ENCODE peak calls at places on chromosomes 2 and 18, in four cellular contexts. One of them, this sample, is unnamed.

GRCh38 chr2:28648147-28648546 is 103.5 kb upstream of the PPP1CB start:
- DNase-seq in activated B cell treated with CpG ODN at 0.5 μM for 24 hours: no peak
- DNase-seq in tibial artery: peak
- DNase-seq in GM12864: no peak
- DNase-seq in this sample: no peak

GRCh38 chr2:226690471-226691024 is 109.1 kb downstream of the IRS1 start:
- DNase-seq in activated B cell treated with CpG ODN at 0.5 μM for 24 hours: no peak
- DNase-seq in tibial artery: no peak
- DNase-seq in GM12864: no peak
- DNase-seq in this sample: no peak

GRCh38 chr2:10452334-10452733 is 4.2 kb upstream of the ODC1 start:
- DNase-seq in activated B cell treated with CpG ODN at 0.5 μM for 24 hours: no peak
- DNase-seq in tibial artery: no peak
- DNase-seq in GM12864: no peak
- DNase-seq in this sample: no peak

GRCh38 chr2:166516712-166517303 is 22.8 kb upstream of the SCN7A start:
- DNase-seq in activated B cell treated with CpG ODN at 0.5 μM for 24 hours: no peak
- DNase-seq in tibial artery: no peak
- DNase-seq in GM12864: no peak
- DNase-seq in this sample: no peak

GRCh38 chr2:5590836-5591235 is 101.3 kb upstream of the SOX11 start:
- DNase-seq in activated B cell treated with CpG ODN at 0.5 μM for 24 hours: no peak
- DNase-seq in tibial artery: no peak
- DNase-seq in GM12864: no peak
- DNase-seq in this sample: no peak

GRCh38 chr2:210269148-210269547 is 43.9 kb upstream of the ACADL start:
- DNase-seq in activated B cell treated with CpG ODN at 0.5 μM for 24 hours: no peak
- DNase-seq in tibial artery: no peak
- DNase-seq in GM12864: no peak
- DNase-seq in this sample: no peak

GRCh38 chr2:216017365-216017764 is 4.0 kb upstream of the MREG start:
- DNase-seq in activated B cell treated with CpG ODN at 0.5 μM for 24 hours: no peak
- DNase-seq in tibial artery: no peak
- DNase-seq in GM12864: peak
- DNase-seq in this sample: peak

GRCh38 chr2:18690342-18690741 is 101.0 kb upstream of the NT5C1B start:
- DNase-seq in activated B cell treated with CpG ODN at 0.5 μM for 24 hours: no peak
- DNase-seq in tibial artery: no peak
- DNase-seq in GM12864: no peak
- DNase-seq in this sample: no peak

GRCh38 chr2:192697880-192698279 is 503.1 kb upstream of the TMEFF2 start:
- DNase-seq in activated B cell treated with CpG ODN at 0.5 μM for 24 hours: no peak
- DNase-seq in tibial artery: no peak
- DNase-seq in GM12864: no peak
- DNase-seq in this sample: no peak

GRCh38 chr2:26454561-26455001 is 23.3 kb downstream of the OTOF start:
- DNase-seq in activated B cell treated with CpG ODN at 0.5 μM for 24 hours: no peak
- DNase-seq in tibial artery: no peak
- DNase-seq in GM12864: no peak
- DNase-seq in this sample: no peak

GRCh38 chr2:55087930-55088329 is 37.7 kb upstream of the RTN4 start:
- DNase-seq in activated B cell treated with CpG ODN at 0.5 μM for 24 hours: no peak
- DNase-seq in tibial artery: no peak
- DNase-seq in GM12864: no peak
- DNase-seq in this sample: no peak

GRCh38 chr2:37348155-37348554 is 3.7 kb downstream of the QPCT start:
- DNase-seq in activated B cell treated with CpG ODN at 0.5 μM for 24 hours: no peak
- DNase-seq in tibial artery: no peak
- DNase-seq in GM12864: no peak
- DNase-seq in this sample: no peak

GRCh38 chr2:227035678-227036077 is 128.3 kb downstream of the COL4A4 start:
- DNase-seq in activated B cell treated with CpG ODN at 0.5 μM for 24 hours: no peak
- DNase-seq in tibial artery: no peak
- DNase-seq in GM12864: no peak
- DNase-seq in this sample: no peak

GRCh38 chr2:16972276-16972675 is 306.6 kb upstream of the CYRIA start:
- DNase-seq in activated B cell treated with CpG ODN at 0.5 μM for 24 hours: no peak
- DNase-seq in tibial artery: no peak
- DNase-seq in GM12864: no peak
- DNase-seq in this sample: no peak

GRCh38 chr2:130365075-130365474 is 9.2 kb downstream of the PTPN18 start:
- DNase-seq in activated B cell treated with CpG ODN at 0.5 μM for 24 hours: no peak
- DNase-seq in tibial artery: no peak
- DNase-seq in GM12864: no peak
- DNase-seq in this sample: no peak

GRCh38 chr2:149431337-149431736 is 101.0 kb downstream of the LYPD6 start:
- DNase-seq in activated B cell treated with CpG ODN at 0.5 μM for 24 hours: no peak
- DNase-seq in tibial artery: no peak
- DNase-seq in GM12864: no peak
- DNase-seq in this sample: no peak

GRCh38 chr2:191061381-191061982 is 47.5 kb upstream of the STAT1 start:
- DNase-seq in activated B cell treated with CpG ODN at 0.5 μM for 24 hours: no peak
- DNase-seq in tibial artery: no peak
- DNase-seq in GM12864: no peak
- DNase-seq in this sample: no peak
- TF ChIP-seq CTCF in activated B cell treated with CpG ODN at 0.5 μM for 24 hours: no peak
- TF ChIP-seq CTCF in tibial artery: no peak
- TF ChIP-seq CTCF in GM12864: no peak
- TF ChIP-seq CTCF in this sample: no peak

DNA sequence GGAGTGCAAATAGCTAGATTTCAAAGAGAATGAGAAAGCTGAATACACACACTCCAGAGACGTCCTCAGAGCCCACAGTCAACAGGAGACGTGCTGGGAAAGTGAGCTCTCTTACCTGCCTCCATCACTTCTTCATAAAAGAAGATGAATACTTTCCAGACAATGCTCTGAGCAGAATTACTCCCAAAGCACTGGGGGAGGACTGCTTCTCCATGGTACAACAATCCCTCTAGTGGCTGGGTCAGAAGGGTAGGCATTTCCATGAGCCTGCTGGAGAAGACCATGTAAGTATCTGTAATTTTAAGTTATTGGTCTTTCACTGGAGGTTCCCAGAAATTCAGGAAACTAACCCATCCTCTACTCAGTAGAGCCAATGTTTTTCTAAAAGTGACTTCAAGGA is 190.3 kb downstream of the RBM43 start:
- DNase-seq in activated B cell treated with CpG ODN at 0.5 μM for 24 hours: no peak
- DNase-seq in tibial artery: no peak
- DNase-seq in GM12864: no peak
- DNase-seq in this sample: no peak
- TF ChIP-seq CTCF in activated B cell treated with CpG ODN at 0.5 μM for 24 hours: no peak
- TF ChIP-seq CTCF in tibial artery: no peak
- TF ChIP-seq CTCF in GM12864: no peak
- TF ChIP-seq CTCF in this sample: no peak

GRCh38 chr2:234341332-234341985 is 155.4 kb downstream of the ARL4C start:
- DNase-seq in activated B cell treated with CpG ODN at 0.5 μM for 24 hours: no peak
- DNase-seq in tibial artery: no peak
- DNase-seq in GM12864: no peak
- DNase-seq in this sample: no peak
- TF ChIP-seq CTCF in activated B cell treated with CpG ODN at 0.5 μM for 24 hours: no peak
- TF ChIP-seq CTCF in tibial artery: no peak
- TF ChIP-seq CTCF in GM12864: no peak
- TF ChIP-seq CTCF in this sample: no peak

GRCh38 chr2:69646714-69647113 is 3.2 kb upstream of the AAK1 start:
- DNase-seq in activated B cell treated with CpG ODN at 0.5 μM for 24 hours: no peak
- DNase-seq in tibial artery: no peak
- DNase-seq in GM12864: no peak
- DNase-seq in this sample: no peak

GRCh38 chr2:69644506-69644979 is 1.0 kb upstream of the AAK1 start:
- DNase-seq in activated B cell treated with CpG ODN at 0.5 μM for 24 hours: no peak
- DNase-seq in tibial artery: peak
- DNase-seq in GM12864: no peak
- DNase-seq in this sample: no peak

GRCh38 chr2:69643602-69644505 is at the start of gene AAK1:
- DNase-seq in activated B cell treated with CpG ODN at 0.5 μM for 24 hours: peak
- DNase-seq in tibial artery: peak
- DNase-seq in GM12864: peak
- DNase-seq in this sample: peak

GRCh38 chr2:69645926-69646325 is 2.4 kb upstream of the AAK1 start:
- DNase-seq in activated B cell treated with CpG ODN at 0.5 μM for 24 hours: no peak
- DNase-seq in tibial artery: no peak
- DNase-seq in GM12864: no peak
- DNase-seq in this sample: no peak

DNA sequence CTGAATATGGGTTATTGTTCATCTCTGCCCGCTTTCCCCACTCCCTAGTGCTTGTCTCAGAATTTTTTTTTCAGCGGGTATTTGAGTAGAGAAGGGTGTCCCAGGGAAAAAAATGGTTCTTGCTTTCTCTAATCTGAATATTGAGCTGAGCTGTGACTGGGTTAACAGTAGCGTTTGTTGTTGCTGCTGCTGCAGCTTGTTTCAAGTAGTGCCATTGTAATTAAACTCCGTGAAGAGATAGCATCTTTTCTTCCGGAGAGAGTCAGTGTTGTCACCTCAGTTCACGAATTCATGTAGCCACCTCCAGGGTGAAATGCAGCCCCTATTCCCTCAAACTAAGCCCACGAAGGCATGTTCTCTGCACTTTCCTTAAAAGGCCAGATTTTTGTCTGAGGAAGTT is 1.5 kb upstream of the AAK1 start:
- DNase-seq in activated B cell treated with CpG ODN at 0.5 μM for 24 hours: no peak
- DNase-seq in tibial artery: no peak
- DNase-seq in GM12864: no peak
- DNase-seq in this sample: no peak
- TF ChIP-seq CTCF in activated B cell treated with CpG ODN at 0.5 μM for 24 hours: no peak
- TF ChIP-seq CTCF in tibial artery: no peak
- TF ChIP-seq CTCF in GM12864: no peak
- TF ChIP-seq CTCF in this sample: no peak

DNA sequence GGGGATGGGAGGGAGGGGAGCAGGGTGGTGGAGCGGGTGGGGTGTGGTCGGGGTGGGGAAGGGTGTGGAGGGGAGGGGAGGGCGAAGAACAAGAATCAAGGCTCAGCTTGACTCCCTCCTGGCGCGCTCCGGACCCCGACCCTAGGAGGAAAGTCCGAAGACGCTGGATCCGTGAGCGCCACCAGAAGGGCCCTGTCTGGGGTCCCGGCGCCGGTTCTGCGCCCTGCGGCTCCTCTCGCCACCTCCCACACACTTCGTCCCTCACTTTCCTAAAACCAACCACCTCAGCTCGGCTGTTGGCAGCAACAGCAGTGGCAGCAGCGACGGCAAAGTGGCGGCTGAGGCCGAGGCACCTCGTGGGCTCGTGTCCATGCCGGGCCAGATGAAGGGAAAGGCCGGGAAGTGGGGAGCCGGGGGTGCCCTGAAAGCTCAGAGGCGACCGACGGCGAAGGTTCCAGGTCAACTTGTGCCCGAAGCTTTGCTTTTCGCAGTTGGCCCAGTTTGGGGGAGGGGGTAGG is 2.1 kb downstream of the KLHL14 start:
- DNase-seq in activated B cell treated with CpG ODN at 0.5 μM for 24 hours: peak
- DNase-seq in tibial artery: no peak
- DNase-seq in GM12864: no peak
- DNase-seq in this sample: peak
- TF ChIP-seq CTCF in activated B cell treated with CpG ODN at 0.5 μM for 24 hours: no peak
- TF ChIP-seq CTCF in tibial artery: no peak
- TF ChIP-seq CTCF in GM12864: no peak
- TF ChIP-seq CTCF in this sample: no peak

DNA sequence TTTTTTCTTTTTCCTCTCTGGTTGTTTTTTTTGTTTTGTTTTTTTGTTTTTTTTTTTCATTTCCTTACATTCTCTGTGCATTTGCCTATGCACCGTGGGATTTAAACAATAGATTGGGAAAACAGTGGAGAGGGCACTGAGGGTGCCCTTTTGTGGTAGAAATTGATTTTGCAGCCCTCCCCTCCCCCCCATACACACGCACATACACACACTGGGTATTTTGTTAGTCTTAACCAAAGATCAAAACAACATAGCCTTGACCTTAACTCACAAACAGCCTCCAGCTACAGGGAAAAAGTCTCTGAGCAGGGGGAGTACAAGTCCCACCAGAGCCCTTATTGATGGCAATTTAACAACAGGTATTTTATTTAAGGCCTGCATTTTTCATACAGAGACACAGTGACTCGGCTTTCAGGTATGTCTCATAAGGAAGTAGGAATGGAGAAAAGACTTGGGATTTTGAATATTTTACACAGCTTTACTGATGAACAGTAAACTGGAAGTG is 266.6 kb downstream of the ANAPC1 start:
- DNase-seq in activated B cell treated with CpG ODN at 0.5 μM for 24 hours: no peak
- DNase-seq in tibial artery: no peak
- DNase-seq in GM12864: no peak
- DNase-seq in this sample: no peak
- TF ChIP-seq CTCF in activated B cell treated with CpG ODN at 0.5 μM for 24 hours: no peak
- TF ChIP-seq CTCF in tibial artery: no peak
- TF ChIP-seq CTCF in GM12864: no peak
- TF ChIP-seq CTCF in this sample: no peak

DNA sequence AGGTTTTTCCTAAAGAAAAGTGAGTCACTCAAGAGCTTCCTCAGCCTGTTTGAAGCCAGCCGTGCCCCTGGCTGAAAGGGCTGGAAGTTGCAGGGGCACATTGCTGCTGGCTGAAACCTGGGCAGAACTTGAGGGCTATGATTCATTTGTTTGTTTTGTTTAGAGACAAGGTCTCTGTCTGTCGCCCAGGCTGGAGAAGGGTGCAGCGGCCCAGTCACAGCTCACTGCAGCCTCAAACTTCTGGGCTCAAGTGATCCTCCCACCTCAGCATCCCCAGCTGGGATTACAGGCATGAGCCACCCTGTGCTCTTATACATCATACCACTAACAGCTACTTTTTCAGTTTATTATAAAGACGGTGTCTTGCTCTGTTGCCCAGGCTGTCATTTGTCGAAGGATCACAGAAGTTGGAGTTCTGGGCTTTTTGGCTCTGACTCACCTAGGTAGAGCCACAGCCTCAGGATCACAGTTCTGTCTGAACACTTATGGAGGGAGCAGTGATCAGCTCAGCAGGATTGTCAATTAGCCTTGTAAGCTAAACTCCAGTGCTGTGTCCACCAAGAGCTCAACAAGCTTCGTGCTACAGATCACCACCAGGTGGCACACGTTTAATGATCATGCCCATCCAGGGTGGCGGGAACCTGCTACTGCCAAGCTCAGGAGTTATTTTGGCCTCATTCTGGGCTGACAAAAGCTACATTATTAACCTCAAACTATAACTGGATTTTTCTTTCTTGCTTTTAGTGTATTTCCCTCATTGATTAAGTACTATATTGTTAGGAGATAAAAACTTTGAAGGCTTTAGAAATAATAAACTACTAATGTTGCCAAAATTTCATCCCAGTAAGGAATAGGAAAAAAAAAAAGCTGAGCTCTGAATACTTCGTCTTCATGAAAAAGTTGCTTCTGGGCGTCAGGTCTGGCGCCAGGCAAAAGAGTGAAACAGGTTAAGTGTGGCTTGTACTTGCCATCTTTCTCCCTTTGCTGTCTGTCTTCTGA is 57.9 kb downstream of the ARHGEF33 start:
- DNase-seq in activated B cell treated with CpG ODN at 0.5 μM for 24 hours: no peak
- DNase-seq in tibial artery: peak
- DNase-seq in GM12864: peak
- DNase-seq in this sample: peak
- TF ChIP-seq CTCF in activated B cell treated with CpG ODN at 0.5 μM for 24 hours: no peak
- TF ChIP-seq CTCF in tibial artery: peak
- TF ChIP-seq CTCF in GM12864: peak
- TF ChIP-seq CTCF in this sample: peak

DNA sequence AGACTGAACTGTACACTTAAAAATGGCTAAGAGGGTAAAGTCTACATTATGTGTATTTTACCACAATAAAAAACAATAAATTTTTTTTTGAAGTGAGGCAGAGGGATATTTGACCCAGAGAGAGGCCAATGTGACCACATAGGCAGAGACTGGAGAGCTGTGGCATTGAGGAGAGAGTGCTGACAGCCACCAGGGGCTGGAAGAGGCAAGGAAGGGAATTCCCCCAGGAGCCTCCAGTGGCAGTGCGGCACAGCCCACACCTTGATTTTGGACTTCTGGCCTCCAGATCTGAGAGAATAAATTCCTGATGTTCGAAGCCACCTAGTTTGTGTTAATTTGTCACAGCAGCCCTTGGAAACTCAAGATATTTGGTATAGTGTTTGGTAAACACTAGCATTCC is 22.7 kb downstream of the ANKRD29 start:
- DNase-seq in activated B cell treated with CpG ODN at 0.5 μM for 24 hours: no peak
- DNase-seq in tibial artery: no peak
- DNase-seq in GM12864: no peak
- DNase-seq in this sample: no peak
- TF ChIP-seq CTCF in activated B cell treated with CpG ODN at 0.5 μM for 24 hours: no peak
- TF ChIP-seq CTCF in tibial artery: no peak
- TF ChIP-seq CTCF in GM12864: no peak
- TF ChIP-seq CTCF in this sample: no peak